ENCODE peak calls at places on chromosomes 5 and 9, in nine cellular contexts. K, G, C, D, O, F, U, N and Z are unnamed samples.

GRCh38 chr5:76419597-76419996 is 16.5 kb downstream of the IQGAP2 start:
- DNase-seq in K (no peak), G (no peak), C (no peak), D (no peak), O (no peak), F (no peak), U (no peak), N (no peak), Z (no peak)

GRCh38 chr5:159316519-159317383 is 13.5 kb downstream of the IL12B start:
- DNase-seq in K (no peak), G (no peak), C (no peak), D (peak), O (no peak), F (no peak), U (peak), N (peak), Z (peak)

GRCh38 chr9:105191508-105192118 is 52.8 kb upstream of the SLC44A1 start:
- DNase-seq in K (no peak), G (no peak), C (no peak), D (peak), O (no peak), F (no peak), U (no peak), N (no peak), Z (no peak)

GRCh38 chr9:137384116-137384756 is 38.7 kb downstream of the EXD3 start:
- DNase-seq in K (peak), G (no peak), C (peak), D (no peak), O (no peak), F (peak), U (no peak), N (no peak), Z (no peak)

GRCh38 chr5:1357946-1358725 is 13.2 kb upstream of the CLPTM1L start:
- DNase-seq in K (peak), G (no peak), C (no peak), D (no peak), O (no peak), F (no peak), U (no peak), N (no peak), Z (no peak)

GRCh38 chr5:138961221-138961620 is 86.1 kb upstream of the LRRTM2 start:
- DNase-seq in K (no peak), G (no peak), C (no peak), D (no peak), O (no peak), F (no peak), U (no peak), N (no peak), Z (no peak)

GRCh38 chr9:98215821-98216220 is 23.4 kb upstream of the CORO2A start:
- DNase-seq in K (no peak), G (no peak), C (no peak), D (peak), O (no peak), F (no peak), U (peak), N (peak), Z (no peak)

GRCh38 chr5:32339198-32339597 is 26.5 kb upstream of the MTMR12 start:
- DNase-seq in K (no peak), G (no peak), C (no peak), D (no peak), O (no peak), F (no peak), U (peak), N (no peak), Z (peak)

GRCh38 chr9:81537964-81538363 is 151.4 kb downstream of the TLE1 start:
- DNase-seq in K (no peak), G (no peak), C (no peak), D (no peak), O (no peak), F (no peak), U (no peak), N (no peak), Z (no peak)

GRCh38 chr5:67639311-67639710 is 442.7 kb upstream of the CD180 start:
- DNase-seq in K (no peak), G (peak), C (peak), D (no peak), O (no peak), F (peak), U (no peak), N (no peak), Z (no peak)

GRCh38 chr9:133119461-133120342 is 1.3 kb downstream of the RALGDS start:
- DNase-seq in K (no peak), G (peak), C (no peak), D (no peak), O (no peak), F (peak), U (no peak), N (no peak), Z (no peak)

GRCh38 chr5:132190161-132190817 is 37.4 kb downstream of the P4HA2 start:
- DNase-seq in K (no peak), G (no peak), C (no peak), D (peak), O (peak), F (no peak), U (peak), N (peak), Z (peak)

GRCh38 chr5:109692852-109693251 is 3.1 kb downstream of the MAN2A1 start:
- DNase-seq in K (no peak), G (no peak), C (no peak), D (peak), O (no peak), F (no peak), U (no peak), N (no peak), Z (no peak)

GRCh38 chr9:91361294-91362201 is at the start of gene AUH:
- DNase-seq in K (peak), G (peak), C (peak), D (peak), O (peak), F (peak), U (peak), N (peak), Z (peak)

GRCh38 chr5:72559866-72560766 is 52.9 kb upstream of the ZNF366 start:
- DNase-seq in K (no peak), G (no peak), C (peak), D (no peak), O (no peak), F (no peak), U (no peak), N (no peak), Z (no peak)

GRCh38 chr9:16031971-16032370 is 479.1 kb downstream of the CCDC171 start:
- DNase-seq in K (no peak), G (no peak), C (no peak), D (no peak), O (no peak), F (no peak), U (peak), N (no peak), Z (no peak)

GRCh38 chr5:68459093-68459492 is 243.5 kb downstream of the PIK3R1 start:
- DNase-seq in K (no peak), G (no peak), C (no peak), D (no peak), O (no peak), F (no peak), U (no peak), N (no peak), Z (no peak)

GRCh38 chr9:134811673-134812668 is 68.6 kb upstream of the FCN2 start:
- DNase-seq in K (no peak), G (no peak), C (no peak), D (no peak), O (no peak), F (no peak), U (no peak), N (peak), Z (no peak)

GRCh38 chr5:78504726-78505431 is 143.7 kb downstream of the LHFPL2 start:
- DNase-seq in K (peak), G (peak), C (peak), D (no peak), O (no peak), F (peak), U (peak), N (peak), Z (peak)

GRCh38 chr5:136077046-136077445 is 48.3 kb downstream of the TGFBI start:
- DNase-seq in K (no peak), G (no peak), C (no peak), D (no peak), O (no peak), F (no peak), U (no peak), N (no peak), Z (no peak)

GRCh38 chr9:105405514-105406131 is 42.2 kb upstream of the FSD1L start:
- DNase-seq in K (no peak), G (no peak), C (no peak), D (peak), O (no peak), F (no peak), U (peak), N (no peak), Z (no peak)

GRCh38 chr5:31023105-31023504 is 170.4 kb upstream of the CDH6 start:
- DNase-seq in K (no peak), G (no peak), C (no peak), D (no peak), O (no peak), F (no peak), U (no peak), N (no peak), Z (no peak)

GRCh38 chr9:70609542-70610286 is 195.3 kb upstream of the KLF9 start:
- DNase-seq in K (no peak), G (no peak), C (peak), D (no peak), O (no peak), F (no peak), U (no peak), N (no peak), Z (peak)

GRCh38 chr5:179240561-179240960 is 104.7 kb downstream of the ADAMTS2 start:
- DNase-seq in K (peak), G (no peak), C (no peak), D (no peak), O (no peak), F (peak), U (no peak), N (no peak), Z (no peak)

GRCh38 chr9:78601957-78602565 is 305.1 kb downstream of the PSAT1 start:
- DNase-seq in K (no peak), G (no peak), C (no peak), D (peak), O (no peak), F (no peak), U (peak), N (peak), Z (peak)